ENCODE peak calls at places on chromosomes 16 and 17, in four cellular contexts. B, V, I and P are unnamed samples.

GRCh38 chr16:590165-590874 is 454 bp downstream of the RAB40C start:
- DNase-seq in B (peak), V (peak), I (no peak), P (peak)

GRCh38 chr17:67515490-67516088 is 138.5 kb downstream of the PITPNC1 start:
- DNase-seq in B (no peak), V (no peak), I (no peak), P (no peak)

GRCh38 chr17:50146927-50147640 is 3.4 kb downstream of the PPP1R9B start:
- DNase-seq in B (no peak), V (no peak), I (peak), P (no peak)

GRCh38 chr17:72514321-72514861 is 393.6 kb downstream of the SOX9 start:
- DNase-seq in B (peak), V (peak), I (no peak), P (no peak)

GRCh38 chr17:76797441-76797840 is 59.5 kb downstream of the MFSD11 start:
- DNase-seq in B (no peak), V (no peak), I (no peak), P (no peak)

GRCh38 chr17:27320222-27320560 is 26.3 kb downstream of the WSB1 start:
- DNase-seq in B (no peak), V (no peak), I (no peak), P (no peak)

GRCh38 chr17:50130778-50131317 is 888 bp upstream of the SAMD14 start:
- DNase-seq in B (no peak), V (no peak), I (peak), P (no peak)

GRCh38 chr17:78343433-78344201 is 16.3 kb downstream of the SOCS3 start:
- DNase-seq in B (no peak), V (no peak), I (no peak), P (peak)

GRCh38 chr16:89442990-89443726 is 47.2 kb downstream of the ANKRD11 start:
- DNase-seq in B (peak), V (peak), I (no peak), P (peak)

GRCh38 chr17:48577946-48578615 is at the start of gene HOXB4:
- DNase-seq in B (peak), V (peak), I (no peak), P (peak)

GRCh38 chr17:57406131-57406980 is 150.0 kb downstream of the MSI2 start:
- DNase-seq in B (peak), V (peak), I (no peak), P (no peak)

GRCh38 chr16:58011652-58012051 is 10.4 kb downstream of the USB1 start:
- DNase-seq in B (peak), V (peak), I (no peak), P (no peak)

GRCh38 chr17:39016193-39017153 is 49.3 kb upstream of the FBXO47 start:
- DNase-seq in B (peak), V (peak), I (no peak), P (no peak)

DNA sequence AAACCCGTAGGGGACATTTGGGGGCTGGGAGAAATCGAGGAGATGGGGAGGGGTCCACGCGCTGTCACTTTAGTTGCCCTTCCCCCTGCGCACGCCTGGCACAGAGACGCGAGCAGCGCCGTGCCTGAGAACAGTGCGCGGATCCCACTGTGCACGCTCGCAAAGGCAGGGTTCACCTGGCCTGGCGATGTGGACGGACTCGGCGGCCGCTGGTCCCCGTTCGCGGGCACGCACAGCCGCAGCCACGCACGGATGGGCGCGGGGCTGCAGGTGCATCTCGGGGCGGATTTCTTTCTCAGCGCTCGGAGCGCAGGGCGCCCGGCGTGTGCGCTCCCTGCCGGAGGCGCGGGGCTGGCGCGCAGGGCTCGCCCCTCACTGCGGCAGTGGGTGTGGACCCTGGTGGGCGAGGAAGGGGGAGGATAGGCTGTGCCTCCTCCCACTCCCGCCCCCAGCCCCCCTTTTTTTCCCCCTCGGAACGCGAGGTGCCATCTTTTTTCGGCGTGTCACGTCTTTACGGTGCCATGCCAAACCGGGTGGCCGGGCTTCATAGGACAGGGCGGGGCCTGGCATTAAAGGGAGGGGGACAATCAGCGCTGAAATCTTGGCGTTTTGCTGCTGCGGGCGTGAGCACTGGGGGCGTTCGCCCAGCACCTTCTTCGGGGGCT is 1.1 kb downstream of the MAPT start:
- DNase-seq in B (no peak), V (no peak), I (no peak), P (no peak)
- TF ChIP-seq CTCF in B (no peak), V (no peak), I (no peak), P (no peak)

GRCh38 chr16:86498661-86499493 is 11.4 kb upstream of the FOXF1 start:
- DNase-seq in B (peak), V (peak), I (no peak), P (no peak)
- TF ChIP-seq CTCF in B (no peak), V (no peak), I (no peak), P (no peak)

DNA sequence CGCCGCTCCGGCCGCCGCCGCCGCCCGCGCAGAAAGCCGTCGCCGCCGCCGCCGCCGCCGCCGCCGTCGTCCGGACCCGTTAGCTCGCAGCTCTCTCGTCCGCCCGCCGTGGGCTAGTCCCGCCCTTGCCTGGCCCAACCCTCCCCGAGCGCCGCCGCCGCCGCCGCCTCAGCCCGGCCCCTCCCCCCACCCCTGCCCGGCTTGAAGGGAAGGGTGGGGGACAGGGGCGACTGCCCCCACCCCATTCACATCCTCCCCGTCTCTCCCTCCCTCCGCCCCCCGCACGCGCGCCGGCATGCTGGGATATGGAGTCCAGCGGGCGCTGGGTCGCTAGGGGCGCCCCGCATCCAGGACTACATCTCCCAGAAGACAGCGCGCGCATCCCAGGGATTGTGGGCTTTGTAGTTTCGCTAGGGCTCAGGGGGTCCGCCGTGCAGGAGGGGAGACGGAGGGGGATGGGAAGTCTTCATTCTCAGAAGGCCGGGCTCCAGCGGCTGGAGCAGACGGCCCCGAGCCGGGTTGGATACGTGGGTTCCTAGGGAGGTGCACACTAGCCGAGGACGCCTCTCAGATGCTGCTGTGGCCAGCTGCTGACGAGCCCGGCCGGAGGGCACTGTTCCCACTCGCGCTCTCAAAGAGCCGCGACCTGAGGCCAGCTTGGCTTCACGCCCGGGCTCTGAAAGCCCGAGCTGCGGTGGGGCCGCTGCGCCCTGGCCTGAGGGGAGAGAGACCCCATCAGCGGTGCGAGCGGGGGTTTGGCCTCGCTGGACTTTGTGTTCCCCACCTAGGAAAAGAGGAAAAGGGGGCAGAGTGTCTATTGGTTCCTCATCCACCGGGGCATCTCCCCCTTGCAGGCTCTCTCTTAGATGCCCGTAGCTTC is at the start of gene ST3GAL2:
- DNase-seq in B (peak), V (peak), I (peak), P (peak)
- TF ChIP-seq CTCF in B (no peak), V (peak), I (no peak), P (peak)

DNA sequence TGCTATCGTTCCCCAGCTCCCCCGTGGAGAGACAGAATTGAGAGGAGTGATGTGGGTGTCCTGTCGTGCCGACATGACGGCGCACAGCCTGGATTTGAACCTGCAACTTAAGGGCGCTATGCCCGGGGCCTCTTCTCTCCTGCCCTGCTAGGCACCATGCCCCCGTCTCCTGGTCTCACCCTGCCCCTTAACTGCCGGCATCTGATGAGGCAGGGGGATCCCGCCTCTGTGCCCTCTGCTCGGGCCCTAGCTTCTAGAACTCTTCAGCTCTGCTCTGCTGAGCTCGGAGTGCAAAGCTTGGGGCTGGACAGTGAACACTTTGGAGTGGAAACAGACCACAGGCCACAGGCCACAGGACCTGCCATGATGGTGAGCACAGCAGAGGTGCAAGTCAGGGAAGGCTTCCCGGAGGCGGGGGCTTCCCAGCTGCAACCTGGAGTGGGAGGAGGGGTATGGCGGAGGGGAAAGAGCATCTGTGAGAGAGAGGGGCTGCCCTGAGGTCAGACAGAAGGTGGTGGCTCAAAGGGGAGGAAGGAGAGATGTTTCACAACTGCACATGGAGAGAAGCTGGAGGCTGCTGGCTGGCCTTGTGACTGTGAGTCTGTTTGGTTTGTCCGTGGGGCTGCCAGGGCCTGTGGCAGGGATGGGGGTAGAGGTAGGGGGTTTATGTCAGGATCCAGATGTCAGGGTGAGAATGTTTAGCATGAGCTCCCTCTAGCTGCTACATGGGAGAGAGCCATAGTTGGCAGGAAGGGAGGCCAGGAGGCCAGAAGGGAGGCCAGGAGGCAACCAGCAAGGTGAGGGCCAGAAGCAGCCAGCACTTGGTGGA is 107.8 kb downstream of the CRLF3 start:
- DNase-seq in B (peak), V (peak), I (peak), P (no peak)
- TF ChIP-seq CTCF in B (peak), V (peak), I (no peak), P (no peak)

GRCh38 chr17:35371934-35372333 is 1.5 kb downstream of the SLFN11 start:
- DNase-seq in B (no peak), V (no peak), I (no peak), P (no peak)

GRCh38 chr17:35373532-35373983 is at the start of gene SLFN11:
- DNase-seq in B (peak), V (peak), I (peak), P (no peak)

GRCh38 chr17:35373984-35374765 is 754 bp upstream of the SLFN11 start:
- DNase-seq in B (peak), V (peak), I (peak), P (peak)

GRCh38 chr17:35374766-35375344 is 1.4 kb upstream of the SLFN11 start:
- DNase-seq in B (no peak), V (no peak), I (no peak), P (no peak)

GRCh38 chr17:35372846-35373531 is 432 bp downstream of the SLFN11 start:
- DNase-seq in B (no peak), V (no peak), I (no peak), P (no peak)
- TF ChIP-seq CTCF in B (no peak), V (no peak), I (no peak), P (no peak)

GRCh38 chr17:43814714-43815113 is 18.2 kb downstream of the MPP3 start:
- DNase-seq in B (peak), V (peak), I (no peak), P (peak)

GRCh38 chr17:43813386-43813785 is 19.6 kb downstream of the MPP3 start:
- DNase-seq in B (no peak), V (no peak), I (no peak), P (no peak)

GRCh38 chr17:43812396-43813265 is 20.3 kb downstream of the MPP3 start:
- DNase-seq in B (no peak), V (no peak), I (no peak), P (no peak)

GRCh38 chr17:43816336-43817320 is 16.3 kb downstream of the MPP3 start:
- DNase-seq in B (no peak), V (no peak), I (no peak), P (no peak)

DNA sequence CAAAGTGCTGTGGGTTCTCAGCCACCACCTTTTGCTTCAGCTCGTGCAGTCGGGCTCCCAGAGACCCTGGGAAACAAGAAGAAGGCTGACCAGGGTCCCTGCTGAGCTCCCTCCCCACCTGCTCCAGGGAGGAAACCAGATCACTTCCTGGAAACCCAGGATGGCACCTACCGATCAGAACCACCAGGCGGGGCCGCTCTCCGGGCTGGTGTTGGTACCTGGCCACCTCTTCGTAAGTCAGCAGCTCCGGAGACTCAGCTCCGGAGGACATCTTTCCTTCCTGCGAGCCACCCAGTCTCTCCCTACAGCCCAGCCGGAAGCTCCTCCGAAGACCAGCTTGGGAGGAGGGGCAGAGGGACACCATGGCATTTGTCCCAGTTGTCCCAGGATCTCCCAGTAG is 18.9 kb downstream of the MPP3 start:
- DNase-seq in B (no peak), V (no peak), I (no peak), P (no peak)
- TF ChIP-seq CTCF in B (no peak), V (no peak), I (no peak), P (no peak)